ENCODE peak calls at places on chromosomes 2 and 18, in seven cellular contexts. C is neural crest cell, L is hippocampal formation, N is T-helper 1 cell, Z is skeletal muscle cell, V is HFF-Myc, A is NCI-H1092. P is an unnamed sample.

GRCh38 chr2:43676322-43677050 is at the start of gene C1GALT1C1L:
- DNase-seq in C (no peak), L (peak), N (peak), Z (peak), V (peak), A (no peak), P (peak)

GRCh38 chr2:127080941-127081769 is 25.8 kb downstream of the BIN1 start:
- DNase-seq in C (no peak), L (no peak), N (peak), Z (no peak), V (no peak), A (no peak), P (no peak)

GRCh38 chr2:189092936-189093335 is 86.6 kb downstream of the COL5A2 start:
- DNase-seq in C (no peak), L (no peak), N (no peak), Z (peak), V (no peak), A (no peak), P (no peak)

GRCh38 chr2:197286805-197287595 is 23.6 kb downstream of the ANKRD44 start:
- DNase-seq in C (no peak), L (no peak), N (peak), Z (peak), V (peak), A (no peak), P (no peak)

GRCh38 chr2:218829868-218830451 is 1.6 kb downstream of the PRKAG3 start:
- DNase-seq in C (no peak), L (no peak), N (no peak), Z (no peak), V (no peak), A (no peak), P (peak)

GRCh38 chr2:120606280-120606679 is 129.4 kb upstream of the GLI2 start:
- DNase-seq in C (no peak), L (no peak), N (no peak), Z (no peak), V (no peak), A (no peak), P (no peak)

GRCh38 chr2:39118786-39119499 is 1.9 kb downstream of the SOS1 start:
- DNase-seq in C (no peak), L (no peak), N (no peak), Z (no peak), V (no peak), A (no peak), P (no peak)

GRCh38 chr18:40431071-40431998 is 1523.7 kb upstream of the PIK3C3 start:
- DNase-seq in C (no peak), L (no peak), N (no peak), Z (no peak), V (no peak), A (no peak), P (no peak)

GRCh38 chr2:183950673-183951072 is 647.7 kb upstream of the ZNF804A start:
- DNase-seq in C (no peak), L (no peak), N (no peak), Z (peak), V (no peak), A (peak), P (no peak)